ENCODE peak calls at places on chromosomes 16 and 17, in five cellular contexts. H, N, J, M and T are unnamed samples.

GRCh38 chr17:8609910-8610309 is 20.6 kb downstream of the MYH10 start:
- DNase-seq in H (no peak), M (no peak), N (no peak), J (peak), T (no peak)

GRCh38 chr17:28756025-28756804 is 12.4 kb downstream of the TRAF4 start:
- DNase-seq in H (no peak), N (no peak), J (no peak), M (no peak), T (no peak)

GRCh38 chr17:41284546-41284945 is 9.0 kb downstream of the KRTAP9-7 start:
- DNase-seq in N (no peak), J (no peak), M (no peak), H (no peak), T (no peak)

GRCh38 chr16:2689968-2690830 is 7.9 kb downstream of the KCTD5 start:
- DNase-seq in J (no peak), M (no peak), N (no peak), H (no peak), T (no peak)

GRCh38 chr17:13415877-13416416 is 185.8 kb downstream of the HS3ST3A1 start:
- DNase-seq in J (no peak), H (peak), N (no peak), M (no peak), T (peak)

GRCh38 chr17:50157891-50158290 is 7.4 kb upstream of the PPP1R9B start:
- DNase-seq in M (no peak), H (no peak), N (no peak), J (no peak), T (no peak)

GRCh38 chr17:44307387-44308186 is 814 bp upstream of the RUNDC3A start:
- DNase-seq in N (no peak), M (no peak), J (peak), H (peak), T (no peak)

GRCh38 chr16:53565300-53565699 is 62.3 kb upstream of the AKTIP start:
- DNase-seq in H (no peak), J (no peak), N (no peak), M (no peak), T (no peak)

GRCh38 chr16:10871157-10871991 is 5.6 kb upstream of the CIITA start:
- DNase-seq in H (peak), N (no peak), J (peak), M (peak), T (no peak)

GRCh38 chr17:37177234-37177633 is 198.6 kb upstream of the C17orf78 start:
- DNase-seq in H (peak), J (no peak), M (no peak), N (no peak), T (no peak)

GRCh38 chr16:30349695-30350094 is 5.4 kb downstream of the CD2BP2 start:
- DNase-seq in M (no peak), N (no peak), H (no peak), J (no peak), T (no peak)

GRCh38 chr16:3488801-3489200 is 6.5 kb downstream of the C16orf90 start:
- DNase-seq in H (no peak), N (no peak), J (no peak), M (no peak), T (no peak)

GRCh38 chr17:35799942-35800341 is 4.5 kb upstream of the MMP28 start:
- DNase-seq in J (peak), M (no peak), H (no peak), N (no peak), T (no peak)

GRCh38 chr16:56874800-56875199 is 9.8 kb downstream of the SLC12A3 start:
- DNase-seq in M (peak), N (peak), H (peak), J (no peak), T (no peak)

GRCh38 chr16:14309906-14310305 is 238.8 kb downstream of the MRTFB start:
- DNase-seq in M (no peak), J (peak), H (peak), N (no peak), T (no peak)

GRCh38 chr16:14309001-14309886 is 238.1 kb downstream of the MRTFB start:
- DNase-seq in J (peak), M (no peak), N (no peak), H (peak), T (no peak)

GRCh38 chr16:14307059-14307531 is 236.0 kb downstream of the MRTFB start:
- DNase-seq in M (no peak), N (no peak), J (no peak), H (no peak), T (no peak)

GRCh38 chr16:14307623-14308356 is 236.7 kb downstream of the MRTFB start:
- DNase-seq in H (peak), N (no peak), M (no peak), J (no peak), T (no peak)

DNA sequence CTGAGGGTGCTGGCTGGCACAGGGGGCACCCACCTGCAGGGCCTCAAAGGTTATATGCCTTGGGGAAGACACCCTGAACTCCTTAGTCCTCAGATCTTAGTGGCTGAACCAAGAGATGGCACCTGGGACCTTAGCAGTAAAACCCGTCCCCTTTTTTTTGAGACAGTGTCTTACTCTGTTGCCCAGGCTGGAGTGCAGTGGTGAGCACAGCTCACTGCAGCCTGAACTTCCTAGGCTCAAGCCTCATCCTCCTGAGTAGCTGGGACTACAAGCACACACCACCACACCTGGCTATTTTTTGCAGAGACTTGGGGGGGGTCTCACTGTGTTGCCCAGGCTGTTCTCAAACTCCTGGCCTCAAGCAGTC is 237.2 kb downstream of the MRTFB start:
- DNase-seq in N (no peak), J (no peak), M (no peak), H (no peak), T (no peak)
- TF ChIP-seq CTCF in N (no peak), J (no peak), M (no peak), H (no peak), T (no peak)

GRCh38 chr16:89700649-89701424 is 668 bp downstream of the SPATA2L start:
- DNase-seq in M (no peak), J (no peak), H (no peak), N (no peak), T (peak)
- TF ChIP-seq CTCF in M (no peak), J (no peak), H (no peak), N (no peak), T (no peak)

DNA sequence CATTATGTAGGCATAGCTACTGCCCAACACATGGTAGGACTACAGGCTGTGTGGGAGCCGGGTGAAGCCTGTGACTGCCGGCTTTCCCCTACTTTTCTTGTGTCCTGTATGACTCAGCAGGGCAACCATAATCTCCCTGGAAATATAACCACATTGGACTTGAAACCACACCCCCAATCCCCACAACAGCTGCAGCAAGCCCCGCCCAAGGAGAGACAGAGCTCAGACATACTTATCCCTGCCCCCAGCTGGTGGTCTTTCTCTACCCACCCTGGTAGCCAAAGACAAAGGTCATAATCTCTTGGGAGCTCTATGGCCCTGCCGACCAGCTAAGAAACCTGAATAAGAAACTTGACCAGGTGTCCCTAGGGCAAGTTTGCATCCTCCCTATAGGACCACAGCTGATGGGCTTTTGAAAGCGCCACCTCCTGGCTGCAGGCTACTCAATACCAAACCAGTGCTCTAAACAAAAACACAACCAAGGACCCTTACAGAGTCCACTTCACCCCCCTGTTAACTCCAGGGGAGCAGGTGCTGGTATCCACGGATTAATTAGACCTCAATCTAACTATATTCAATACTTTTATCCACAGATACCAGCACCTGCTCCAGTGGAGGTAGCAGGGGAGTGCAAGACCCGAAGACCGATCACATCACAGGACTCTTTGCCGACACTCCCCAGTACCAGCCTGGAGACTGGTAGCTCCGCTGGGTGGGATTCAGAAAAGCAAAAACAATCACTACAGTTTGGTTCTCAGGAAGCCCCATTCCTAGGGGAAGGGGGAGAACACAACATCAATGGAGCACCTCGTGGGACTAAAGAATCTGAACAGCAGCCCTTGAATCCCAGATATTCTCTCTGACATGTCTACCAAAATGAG is 91.2 kb downstream of the IRX5 start:
- DNase-seq in J (peak), N (no peak), H (peak), M (peak), T (no peak)
- TF ChIP-seq CTCF in J (no peak), N (no peak), H (no peak), M (peak), T (no peak)

DNA sequence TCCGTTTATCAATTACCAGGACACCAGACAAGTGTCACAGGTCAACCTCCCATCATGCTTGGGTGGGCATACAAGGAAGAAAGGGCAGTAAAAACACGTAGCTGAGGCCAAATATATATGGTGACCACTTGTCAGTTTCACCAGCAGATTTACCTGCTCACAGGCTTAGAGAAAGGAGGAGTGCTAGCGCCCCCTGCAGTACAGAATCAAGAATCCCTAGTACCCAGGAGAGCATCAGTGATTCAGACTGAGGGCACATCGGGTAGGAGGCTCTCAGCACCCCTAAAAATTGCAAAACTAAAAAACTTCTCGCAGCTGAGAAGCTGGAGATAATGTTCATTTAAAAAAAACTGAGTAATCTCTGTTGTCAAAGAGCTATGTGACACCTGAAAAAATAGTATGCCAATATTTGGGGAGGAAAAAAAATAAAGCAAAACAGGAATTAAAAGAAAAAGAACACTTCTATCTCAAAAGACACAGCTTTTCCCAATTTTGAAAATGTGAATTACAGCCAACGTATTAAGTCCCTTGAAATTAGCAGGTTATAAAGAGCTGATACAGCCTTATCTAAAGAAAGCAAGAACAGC is 21.2 kb upstream of the MON1B start:
- DNase-seq in J (peak), H (peak), M (no peak), N (no peak), T (peak)
- TF ChIP-seq CTCF in J (peak), H (peak), M (peak), N (no peak), T (peak)